ENCODE peak calls at places on chromosome 15, in seven cellular contexts. W, G, V, D, J, B and Q are unnamed samples.
A peak's percentile ranks its signal among the peaks of the same experiment; 100 is the strongest.

GRCh38 chr15:38707802-38708671 is 143.4 kb upstream of the RASGRP1 start:
- DNase-seq in J (peak; percentile 80), G (peak; percentile 71), B (peak; percentile 77), D (peak; percentile 76), V (peak; percentile 36), W (peak; percentile 31), Q (no peak)

GRCh38 chr15:58521293-58521991 is 89.7 kb downstream of the LIPC start:
- DNase-seq in V (peak; percentile 85), B (peak; percentile 83), W (no peak), D (peak; percentile 90), J (peak; percentile 66), G (no peak), Q (no peak)

GRCh38 chr15:95291878-95292472 is 1038.5 kb upstream of the NR2F2 start:
- DNase-seq in G (peak; percentile 58), J (peak; percentile 42), V (peak; percentile 8), B (peak; percentile 35), D (peak; percentile 60), W (no peak), Q (no peak)

GRCh38 chr15:29451201-29451781 is 181.7 kb upstream of the NSMCE3 start:
- DNase-seq in B (no peak), J (no peak), W (no peak), D (no peak), V (peak; percentile 39), G (peak; percentile 60), Q (no peak)

GRCh38 chr15:25054329-25054728 is 99.5 kb downstream of the SNRPN start:
- DNase-seq in V (no peak), J (no peak), W (no peak), G (no peak), B (no peak), D (no peak), Q (no peak)

GRCh38 chr15:76863693-76864092 is 41.4 kb downstream of the SCAPER start:
- DNase-seq in G (peak; percentile 9), W (no peak), D (no peak), J (no peak), B (no peak), V (no peak), Q (no peak)

GRCh38 chr15:85543741-85544155 is 163.3 kb downstream of the AKAP13 start:
- DNase-seq in G (no peak), D (no peak), B (peak; percentile 45), J (no peak), V (peak; percentile 31), W (peak; percentile 88), Q (no peak)

GRCh38 chr15:68526269-68526668 is 52.5 kb upstream of the CORO2B start:
- DNase-seq in V (no peak), G (no peak), W (no peak), D (no peak), J (peak; percentile 89), B (no peak), Q (no peak)

GRCh38 chr15:71325461-71325860 is 210.2 kb downstream of the THSD4 start:
- DNase-seq in G (no peak), B (no peak), W (no peak), D (peak; percentile 18), J (peak; percentile 58), V (no peak), Q (no peak)

GRCh38 chr15:42760759-42761158 is 23.8 kb upstream of the CDAN1 start:
- DNase-seq in D (no peak), G (no peak), W (no peak), V (no peak), B (no peak), J (no peak), Q (no peak)

GRCh38 chr15:69797051-69797595 is 300.6 kb downstream of the TLE3 start:
- DNase-seq in V (no peak), J (no peak), G (no peak), B (no peak), D (no peak), W (no peak), Q (no peak)

GRCh38 chr15:55434989-55435825 is 26.9 kb downstream of the PIERCE2 start:
- DNase-seq in J (peak; percentile 64), G (peak; percentile 64), W (peak; percentile 4), B (peak; percentile 36), D (peak; percentile 76), V (peak; percentile 22), Q (no peak)

GRCh38 chr15:89243046-89243690 is 611 bp upstream of the FANCI start:
- DNase-seq in V (no peak), W (no peak), D (peak; percentile 56), B (no peak), J (peak; percentile 58), G (no peak), Q (no peak)

GRCh38 chr15:67296188-67296587 is 41.6 kb downstream of the IQCH start:
- DNase-seq in J (no peak), D (no peak), V (no peak), B (no peak), G (peak; percentile 36), W (no peak), Q (no peak)

GRCh38 chr15:60454824-60455223 is 24.1 kb downstream of the ICE2 start:
- DNase-seq in D (no peak), V (no peak), G (no peak), W (no peak), J (no peak), B (no peak), Q (no peak)

GRCh38 chr15:63188937-63189871 is at the start of gene RAB8B:
- DNase-seq in V (peak; percentile 98), J (peak; percentile 95), G (peak; percentile 100), W (peak; percentile 97), D (peak; percentile 98), B (peak; percentile 97), Q (peak; percentile 98)

GRCh38 chr15:76809704-76810103 is 95.4 kb downstream of the SCAPER start:
- DNase-seq in V (no peak), G (no peak), D (no peak), W (no peak), J (no peak), B (no peak), Q (no peak)

GRCh38 chr15:58269455-58270414 is 131.6 kb downstream of the AQP9 start:
- DNase-seq in B (peak; percentile 80), V (peak; percentile 71), D (peak; percentile 80), W (peak; percentile 46), G (peak; percentile 80), J (peak; percentile 62), Q (no peak)

GRCh38 chr15:32856753-32857152 is 138.9 kb downstream of the GREM1 start:
- DNase-seq in W (no peak), B (no peak), G (no peak), J (peak; percentile 82), V (no peak), D (peak; percentile 65), Q (no peak)

GRCh38 chr15:84606653-84607120 is 5.9 kb downstream of the ZSCAN2 start:
- DNase-seq in D (no peak), J (no peak), B (no peak), G (no peak), W (no peak), V (no peak), Q (no peak)

GRCh38 chr15:69843267-69843666 is 254.4 kb downstream of the TLE3 start:
- DNase-seq in W (no peak), B (no peak), J (no peak), D (no peak), G (no peak), V (no peak), Q (no peak)

GRCh38 chr15:78170848-78171773 is 21.9 kb downstream of the IDH3A start:
- DNase-seq in J (no peak), V (no peak), G (no peak), W (no peak), B (no peak), D (no peak), Q (no peak)

GRCh38 chr15:40819048-40819447 is 9.5 kb downstream of the PPP1R14D start:
- DNase-seq in G (no peak), W (no peak), D (no peak), B (no peak), V (no peak), J (no peak), Q (no peak)

GRCh38 chr15:90165659-90166489 is 35.3 kb upstream of the SEMA4B start:
- DNase-seq in J (peak; percentile 96), V (no peak), B (no peak), W (peak; percentile 79), D (peak; percentile 98), G (no peak), Q (no peak)

GRCh38 chr15:97692317-97693015 is 268.0 kb upstream of the ARRDC4 start:
- DNase-seq in W (peak; percentile 72), V (no peak), G (no peak), J (no peak), B (peak; percentile 70), D (no peak), Q (no peak)

GRCh38 chr15:60477991-60478632 is 830 bp downstream of the ICE2 start:
- DNase-seq in B (peak; percentile 5), G (peak; percentile 9), V (no peak), J (peak; percentile 34), W (peak; percentile 65), D (peak; percentile 42), Q (no peak)